ENCODE peak calls at places on chromosome 19, in seven cellular contexts. B, X, E, A, D, M and L are unnamed samples.

GRCh38 chr19:30556230-30556711 is 184.1 kb downstream of the ZNF536 start:
- DNase-seq in B (no peak), A (no peak), X (no peak), D (no peak), E (no peak), M (no peak), L (no peak)

GRCh38 chr19:53094749-53095575 is 8.3 kb downstream of the ZNF160 start:
- DNase-seq in E (no peak), A (no peak), B (no peak), M (no peak), D (no peak), X (no peak), L (no peak)

GRCh38 chr19:39926170-39926755 is 8.2 kb downstream of the FCGBP start:
- DNase-seq in E (no peak), B (no peak), X (no peak), M (no peak), D (peak; percentile 2), A (no peak), L (no peak)

GRCh38 chr19:6481541-6482342 is at the start of gene DENND1C:
- DNase-seq in M (no peak), D (peak; percentile 35), E (peak; percentile 11), A (no peak), X (no peak), B (peak; percentile 85), L (peak; percentile 84)

GRCh38 chr19:18612772-18613588 is at the start of gene TMEM59L:
- DNase-seq in B (peak; percentile 89), X (no peak), A (no peak), E (no peak), D (no peak), M (no peak), L (no peak)

GRCh38 chr19:7850429-7850819 is 20.4 kb downstream of the EVI5L start:
- DNase-seq in B (peak; percentile 60), A (no peak), D (no peak), X (no peak), M (no peak), E (no peak), L (no peak)

GRCh38 chr19:48030073-48030472 is 13.8 kb downstream of the CABP5 start:
- DNase-seq in D (no peak), B (no peak), M (no peak), A (no peak), E (no peak), X (no peak), L (no peak)

GRCh38 chr19:10565028-10565566 is 713 bp downstream of the KRI1 start:
- DNase-seq in E (peak; percentile 40), A (peak; percentile 32), B (peak; percentile 76), D (peak; percentile 35), M (no peak), X (peak; percentile 39), L (peak; percentile 69)

GRCh38 chr19:3547301-3547731 is 8.3 kb downstream of the TEKTIP1 start:
- DNase-seq in E (no peak), M (no peak), B (peak; percentile 67), A (no peak), D (peak; percentile 24), X (no peak), L (peak; percentile 31)

GRCh38 chr19:48292798-48293197 is 22.9 kb downstream of the ZNF114 start:
- DNase-seq in B (no peak), D (peak; percentile 89), A (peak; percentile 82), M (no peak), X (no peak), E (no peak), L (no peak)

GRCh38 chr19:18972301-18972831 is 31.3 kb upstream of the HOMER3 start:
- DNase-seq in A (no peak), D (no peak), M (no peak), X (no peak), E (no peak), B (no peak), L (no peak)

GRCh38 chr19:48121909-48122371 is 11.3 kb upstream of the PLA2G4C start:
- DNase-seq in D (peak; percentile 65), M (no peak), E (no peak), X (no peak), A (peak; percentile 17), B (no peak), L (peak; percentile 61)

GRCh38 chr19:8041553-8041952 is 11.0 kb upstream of the CCL25 start:
- DNase-seq in D (no peak), M (no peak), E (no peak), B (no peak), A (no peak), X (no peak), L (no peak)

GRCh38 chr19:9306443-9306842 is 3.2 kb downstream of the ZNF699 start:
- DNase-seq in D (peak; percentile 94), X (no peak), B (no peak), A (peak; percentile 85), M (peak; percentile 23), E (no peak), L (no peak)

GRCh38 chr19:58398087-58398486 is 2.6 kb downstream of the RNF225 start:
- DNase-seq in M (no peak), X (no peak), B (no peak), E (no peak), A (no peak), D (no peak), L (no peak)

GRCh38 chr19:48329167-48329891 is 4.0 kb downstream of the EMP3 start:
- DNase-seq in A (peak; percentile 62), X (no peak), D (peak; percentile 34), B (no peak), E (no peak), M (no peak), L (peak; percentile 43)

GRCh38 chr19:1259206-1259872 is 9.8 kb upstream of the CIRBP start:
- DNase-seq in D (peak; percentile 38), B (peak; percentile 87), M (no peak), A (peak; percentile 58), E (no peak), X (peak; percentile 66), L (peak; percentile 87)

GRCh38 chr19:1257475-1258160 is 9.2 kb downstream of the MIDN start:
- DNase-seq in D (no peak), B (peak; percentile 81), A (no peak), X (no peak), E (no peak), M (no peak), L (no peak)

GRCh38 chr19:1258161-1258492 is 9.7 kb downstream of the MIDN start:
- DNase-seq in D (no peak), M (no peak), E (no peak), A (no peak), X (no peak), B (no peak), L (no peak)

GRCh38 chr19:1259873-1260748 is 9.0 kb upstream of the CIRBP start:
- DNase-seq in B (peak; percentile 92), A (no peak), E (no peak), D (no peak), M (no peak), X (no peak), L (peak; percentile 79)

DNA sequence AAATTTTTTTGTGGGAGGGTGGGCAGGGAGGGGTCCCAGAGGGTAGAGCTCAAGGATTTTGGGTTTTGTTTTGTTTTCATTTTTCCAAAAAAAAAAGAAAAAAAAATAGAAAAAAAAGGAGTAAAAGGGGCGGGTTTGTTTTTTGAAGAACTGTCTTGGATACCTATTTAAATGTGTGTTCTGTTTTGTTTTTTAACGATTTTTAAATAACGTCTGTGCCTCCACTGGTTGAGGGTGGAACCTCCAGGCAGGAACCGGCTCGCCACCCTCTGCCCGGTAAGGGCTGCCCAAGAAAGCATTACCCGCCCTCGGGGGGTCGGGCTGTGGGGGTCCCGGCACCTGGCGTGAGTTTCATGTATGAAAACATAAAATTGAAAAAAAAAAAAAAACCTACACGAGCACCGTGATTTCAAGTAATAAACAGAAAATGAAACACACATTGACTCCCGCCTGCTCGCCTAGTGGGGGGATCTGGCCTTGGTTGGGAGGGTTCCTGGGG is 10.4 kb downstream of the MIDN start:
- DNase-seq in X (no peak), E (no peak), B (peak; percentile 84), D (no peak), A (no peak), M (no peak), L (no peak)
- H3K4me3 ChIP-seq in X (no peak overlapping the region), E (no peak overlapping the region), B (peak overlapping the region; percentile 36), D (no peak overlapping the region), A (no peak overlapping the region), M (no peak overlapping the region), L (peak overlapping the region; percentile 69)

GRCh38 chr19:33323093-33323820 is 20.9 kb upstream of the CEBPA start:
- DNase-seq in E (no peak), A (no peak), B (no peak), M (no peak), X (no peak), D (no peak), L (no peak)
- TF ChIP-seq CTCF in E (no peak), A (no peak), B (no peak), M (no peak), X (no peak), D (no peak), L (no peak)

GRCh38 chr19:34479396-34479795 is 2.2 kb upstream of the WTIP start:
- DNase-seq in D (no peak), B (no peak), X (no peak), E (no peak), M (no peak), A (no peak), L (no peak)

GRCh38 chr19:34480971-34481821 is at the start of gene WTIP:
- DNase-seq in X (peak; percentile 57), B (peak; percentile 94), E (peak; percentile 43), D (peak; percentile 32), A (peak; percentile 89), M (peak; percentile 80), L (no peak)

GRCh38 chr19:34481861-34482379 is 362 bp downstream of the WTIP start:
- DNase-seq in X (no peak), E (no peak), D (peak; percentile 8), M (no peak), B (peak; percentile 88), A (no peak), L (no peak)

GRCh38 chr19:34482380-34483250 is 1.1 kb downstream of the WTIP start:
- DNase-seq in B (peak; percentile 89), A (peak; percentile 22), E (no peak), M (no peak), X (no peak), D (no peak), L (no peak)

DNA sequence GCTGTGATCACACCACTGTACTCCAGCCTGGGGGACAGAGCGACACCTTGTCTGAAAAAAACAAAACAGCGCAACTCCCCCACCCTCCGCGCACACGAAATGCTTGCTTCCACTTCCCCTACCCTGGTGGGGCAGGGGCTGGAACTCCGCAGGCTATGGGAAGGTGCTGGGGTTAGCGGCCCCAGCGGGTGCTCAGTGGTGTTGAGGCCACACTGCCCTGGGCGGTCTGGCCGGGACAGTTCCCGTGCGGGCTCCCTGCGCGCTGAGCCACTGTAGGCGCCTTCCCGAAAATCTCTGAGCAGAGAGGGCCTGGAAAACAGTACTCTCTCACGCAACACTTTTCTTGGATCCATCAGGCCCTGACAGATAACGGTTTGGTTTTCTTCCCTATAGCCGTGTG is 1.1 kb upstream of the WTIP start:
- DNase-seq in A (no peak), D (no peak), X (no peak), B (peak; percentile 61), E (no peak), M (no peak), L (no peak)
- H3K4me3 ChIP-seq in A (no peak overlapping the region), D (no peak overlapping the region), X (no peak overlapping the region), B (peak overlapping the region; percentile 73), E (no peak overlapping the region), M (peak overlapping the region; percentile 58), L (no peak overlapping the region)

DNA sequence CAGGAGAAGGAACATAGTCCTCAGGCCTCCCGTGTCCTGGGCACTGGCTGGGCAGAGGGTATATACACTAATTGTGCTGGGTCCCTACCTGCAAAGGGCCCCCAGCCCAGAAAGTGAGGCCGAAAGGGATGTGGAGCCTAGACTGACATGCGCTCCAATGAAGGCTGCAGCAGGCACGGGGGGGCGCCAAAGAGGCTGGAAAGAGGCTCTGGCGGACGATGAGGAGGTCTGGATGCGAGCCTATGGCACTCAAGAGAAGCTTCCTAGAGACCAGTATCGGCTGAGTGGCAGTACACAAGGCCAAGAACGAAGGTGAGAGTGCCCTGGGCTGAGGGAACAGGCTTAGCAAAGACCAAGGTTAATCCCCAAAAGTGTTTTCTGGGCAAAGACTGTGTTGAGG is 16.6 kb downstream of the VRK3 start:
- DNase-seq in B (no peak), X (no peak), D (no peak), A (no peak), E (no peak), M (no peak), L (no peak)
- TF ChIP-seq CTCF in B (no peak), X (no peak), D (peak; percentile 49), A (peak; percentile 23), E (no peak), M (no peak), L (no peak)